ENCODE peak calls at places on chromosomes 13 and 19, in six cellular contexts. T is T-helper 17 cell, N is progenitor cell of endocrine pancreas, U is right atrium auricular region, E is GM04503, Y is HFFc6. L is an unnamed sample.

GRCh38 chr19:6483235-6483634 is 1.6 kb upstream of the DENND1C start:
- DNase-seq in T (no peak), N (no peak), U (no peak), E (no peak), Y (no peak), L (no peak)

GRCh38 chr19:17794731-17795494 is at the start of gene B3GNT3:
- DNase-seq in T (peak), N (no peak), U (no peak), E (no peak), Y (no peak), L (no peak)

GRCh38 chr19:1068111-1069001 is 1.4 kb downstream of the ARHGAP45 start:
- DNase-seq in T (peak), N (no peak), U (no peak), E (no peak), Y (no peak), L (no peak)

GRCh38 chr13:31824705-31825512 is 85.6 kb downstream of the RXFP2 start:
- DNase-seq in T (no peak), N (no peak), U (no peak), E (peak), Y (peak), L (no peak)

GRCh38 chr13:36275190-36276002 is 22.2 kb downstream of the CCDC169 start:
- DNase-seq in T (no peak), N (no peak), U (no peak), E (no peak), Y (peak), L (no peak)

GRCh38 chr13:40549500-40550094 is 116.8 kb downstream of the FOXO1 start:
- DNase-seq in T (no peak), N (no peak), U (peak), E (peak), Y (no peak), L (peak)

GRCh38 chr19:40600086-40600917 is 867 bp upstream of the LTBP4 start:
- DNase-seq in T (no peak), N (no peak), U (no peak), E (no peak), Y (no peak), L (no peak)

GRCh38 chr13:97849305-97849704 is 104.2 kb upstream of the IPO5 start:
- DNase-seq in T (no peak), N (no peak), U (no peak), E (no peak), Y (peak), L (no peak)

GRCh38 chr13:113219311-113219940 is 10.0 kb downstream of the CUL4A start:
- DNase-seq in T (no peak), N (no peak), U (no peak), E (no peak), Y (peak), L (no peak)

GRCh38 chr19:31205887-31206518 is 143.2 kb downstream of the TSHZ3 start:
- DNase-seq in T (no peak), N (no peak), U (no peak), E (no peak), Y (no peak), L (no peak)

GRCh38 chr19:5452594-5453565 is 2.3 kb upstream of the ZNRF4 start:
- DNase-seq in T (no peak), N (no peak), U (no peak), E (no peak), Y (peak), L (no peak)

GRCh38 chr19:34979819-34980640 is 16.0 kb upstream of the ZNF792 start:
- DNase-seq in T (no peak), N (no peak), U (no peak), E (no peak), Y (no peak), L (no peak)

GRCh38 chr13:109529964-109530363 is 256.4 kb downstream of the IRS2 start:
- DNase-seq in T (no peak), N (no peak), U (no peak), E (no peak), Y (no peak), L (no peak)

GRCh38 chr13:47134939-47135489 is 238.2 kb upstream of the HTR2A start:
- DNase-seq in T (no peak), N (no peak), U (no peak), E (no peak), Y (no peak), L (no peak)

GRCh38 chr13:40082644-40083043 is 427.2 kb downstream of the COG6 start:
- DNase-seq in T (no peak), N (no peak), U (peak), E (no peak), Y (no peak), L (no peak)

GRCh38 chr13:108615241-108615640 is 14.2 kb upstream of the MYO16 start:
- DNase-seq in T (no peak), N (no peak), U (no peak), E (no peak), Y (no peak), L (no peak)

GRCh38 chr13:106182404-106182803 is 353.1 kb downstream of the EFNB2 start:
- DNase-seq in T (no peak), N (no peak), U (no peak), E (peak), Y (peak), L (no peak)

GRCh38 chr13:76148374-76148773 is 512.2 kb downstream of the LMO7 start:
- DNase-seq in T (no peak), N (no peak), U (no peak), E (no peak), Y (no peak), L (no peak)

GRCh38 chr13:66623129-66623528 is 607.0 kb downstream of the PCDH9 start:
- DNase-seq in T (no peak), N (no peak), U (no peak), E (no peak), Y (no peak), L (no peak)

GRCh38 chr19:8363803-8364771 is at the start of gene ANGPTL4:
- DNase-seq in T (peak), N (peak), U (peak), E (no peak), Y (peak), L (no peak)

GRCh38 chr19:42295831-42296525 is 6.0 kb upstream of the PRR19 start:
- DNase-seq in T (peak), N (peak), U (peak), E (no peak), Y (peak), L (no peak)

GRCh38 chr19:45782820-45783785 is 813 bp upstream of the DMPK start:
- DNase-seq in T (no peak), N (no peak), U (peak), E (peak), Y (peak), L (no peak)

GRCh38 chr13:44079413-44080205 is 199.9 kb downstream of the LACC1 start:
- DNase-seq in T (no peak), N (no peak), U (no peak), E (no peak), Y (no peak), L (no peak)

GRCh38 chr19:2127758-2128157 is 23.6 kb downstream of the AP3D1 start:
- DNase-seq in T (no peak), N (no peak), U (peak), E (no peak), Y (no peak), L (no peak)

L was measured in vagina.